ENCODE peak calls at places on chromosomes 11 and 22, in seven cellular contexts. One of them, this sample, is unnamed.

GRCh38 chr11:125952559-125952958 is 6.7 kb downstream of the VSIG10L2 start:
- DNase-seq in fibroblast of the conjunctiva: no peak
- DNase-seq in heart left ventricle: no peak
- DNase-seq in neuronal stem cell: no peak
- DNase-seq in activated T-helper 1 cell treated with Interleukin-2 at 50 U/mL for 16 hours: no peak
- DNase-seq in fibroblast of the aortic adventitia: no peak
- DNase-seq in H7: no peak
- DNase-seq in this sample: no peak

GRCh38 chr11:12756867-12757266 is 82.6 kb downstream of the TEAD1 start:
- DNase-seq in neuronal stem cell: no peak
- DNase-seq in fibroblast of the conjunctiva: no peak
- DNase-seq in fibroblast of the aortic adventitia: no peak
- DNase-seq in H7: no peak
- DNase-seq in activated T-helper 1 cell treated with Interleukin-2 at 50 U/mL for 16 hours: no peak
- DNase-seq in heart left ventricle: no peak
- DNase-seq in this sample: no peak

GRCh38 chr22:36741204-36741793 is 34.6 kb downstream of the IFT27 start:
- DNase-seq in fibroblast of the aortic adventitia: peak; percentile 10
- DNase-seq in activated T-helper 1 cell treated with Interleukin-2 at 50 U/mL for 16 hours: no peak
- DNase-seq in heart left ventricle: no peak
- DNase-seq in fibroblast of the conjunctiva: no peak
- DNase-seq in H7: peak; percentile 83
- DNase-seq in neuronal stem cell: no peak
- DNase-seq in this sample: no peak

GRCh38 chr11:120952503-120953229 is 71.2 kb upstream of the TBCEL start:
- DNase-seq in neuronal stem cell: peak; percentile 91
- DNase-seq in H7: peak; percentile 90
- DNase-seq in fibroblast of the conjunctiva: peak; percentile 47
- DNase-seq in fibroblast of the aortic adventitia: peak; percentile 72
- DNase-seq in heart left ventricle: peak; percentile 77
- DNase-seq in activated T-helper 1 cell treated with Interleukin-2 at 50 U/mL for 16 hours: peak; percentile 8
- DNase-seq in this sample: no peak

GRCh38 chr11:115930886-115931537 is 426.8 kb upstream of the CADM1 start:
- DNase-seq in H7: no peak
- DNase-seq in neuronal stem cell: no peak
- DNase-seq in fibroblast of the aortic adventitia: no peak
- DNase-seq in activated T-helper 1 cell treated with Interleukin-2 at 50 U/mL for 16 hours: no peak
- DNase-seq in heart left ventricle: peak; percentile 33
- DNase-seq in fibroblast of the conjunctiva: no peak
- DNase-seq in this sample: no peak

GRCh38 chr11:27207025-27207650 is 155.9 kb downstream of the CCDC34 start:
- DNase-seq in H7: no peak
- DNase-seq in activated T-helper 1 cell treated with Interleukin-2 at 50 U/mL for 16 hours: no peak
- DNase-seq in neuronal stem cell: no peak
- DNase-seq in fibroblast of the conjunctiva: no peak
- DNase-seq in fibroblast of the aortic adventitia: no peak
- DNase-seq in heart left ventricle: no peak
- DNase-seq in this sample: no peak

GRCh38 chr11:13120691-13121090 is 111.6 kb downstream of the RASSF10 start:
- DNase-seq in H7: no peak
- DNase-seq in fibroblast of the aortic adventitia: peak; percentile 57
- DNase-seq in fibroblast of the conjunctiva: no peak
- DNase-seq in neuronal stem cell: no peak
- DNase-seq in heart left ventricle: no peak
- DNase-seq in activated T-helper 1 cell treated with Interleukin-2 at 50 U/mL for 16 hours: no peak
- DNase-seq in this sample: no peak

GRCh38 chr11:111455291-111456085 is 56.7 kb downstream of the BTG4 start:
- DNase-seq in neuronal stem cell: no peak
- DNase-seq in activated T-helper 1 cell treated with Interleukin-2 at 50 U/mL for 16 hours: no peak
- DNase-seq in H7: no peak
- DNase-seq in fibroblast of the conjunctiva: no peak
- DNase-seq in fibroblast of the aortic adventitia: no peak
- DNase-seq in heart left ventricle: no peak
- DNase-seq in this sample: no peak

GRCh38 chr22:39287076-39287743 is 32.2 kb downstream of the RPL3 start:
- DNase-seq in neuronal stem cell: no peak
- DNase-seq in activated T-helper 1 cell treated with Interleukin-2 at 50 U/mL for 16 hours: no peak
- DNase-seq in heart left ventricle: peak; percentile 41
- DNase-seq in fibroblast of the conjunctiva: no peak
- DNase-seq in H7: no peak
- DNase-seq in fibroblast of the aortic adventitia: no peak
- DNase-seq in this sample: no peak

GRCh38 chr11:85930879-85931366 is 75.7 kb downstream of the CCDC83 start:
- DNase-seq in heart left ventricle: no peak
- DNase-seq in fibroblast of the conjunctiva: no peak
- DNase-seq in neuronal stem cell: no peak
- DNase-seq in activated T-helper 1 cell treated with Interleukin-2 at 50 U/mL for 16 hours: no peak
- DNase-seq in fibroblast of the aortic adventitia: no peak
- DNase-seq in H7: no peak
- DNase-seq in this sample: no peak

GRCh38 chr11:133742388-133742787 is 102.9 kb downstream of the SPATA19 start:
- DNase-seq in neuronal stem cell: no peak
- DNase-seq in heart left ventricle: no peak
- DNase-seq in fibroblast of the aortic adventitia: no peak
- DNase-seq in fibroblast of the conjunctiva: no peak
- DNase-seq in H7: no peak
- DNase-seq in activated T-helper 1 cell treated with Interleukin-2 at 50 U/mL for 16 hours: no peak
- DNase-seq in this sample: no peak

GRCh38 chr11:45089845-45090499 is 56.5 kb upstream of the PRDM11 start:
- DNase-seq in H7: peak; percentile 55
- DNase-seq in neuronal stem cell: no peak
- DNase-seq in heart left ventricle: no peak
- DNase-seq in activated T-helper 1 cell treated with Interleukin-2 at 50 U/mL for 16 hours: no peak
- DNase-seq in fibroblast of the conjunctiva: peak; percentile 59
- DNase-seq in fibroblast of the aortic adventitia: peak; percentile 60
- DNase-seq in this sample: no peak

GRCh38 chr11:71563401-71563800 is 2.0 kb upstream of the KRTAP5-10 start:
- DNase-seq in fibroblast of the conjunctiva: no peak
- DNase-seq in neuronal stem cell: peak; percentile 35
- DNase-seq in fibroblast of the aortic adventitia: peak; percentile 14
- DNase-seq in activated T-helper 1 cell treated with Interleukin-2 at 50 U/mL for 16 hours: no peak
- DNase-seq in heart left ventricle: no peak
- DNase-seq in H7: peak; percentile 88
- DNase-seq in this sample: no peak

This sample was measured in stimulated activated CD8-positive, alpha-beta memory T cell treated with anti-CD3 and anti-CD28 coated beads, Interleukin-15, amount 100 ng/mL, for 4 hours.